ENCODE peak calls at places on chromosomes 6 and 20, in four cellular contexts. Q, Y, R and X are unnamed samples.

GRCh38 chr20:49534314-49534713 is 33.6 kb downstream of the PTGIS start:
- DNase-seq in Y (peak; percentile 44), Q (peak; percentile 60), R (peak; percentile 39), X (peak; percentile 24)

GRCh38 chr6:155261146-155261900 is 2.5 kb upstream of the CLDN20 start:
- DNase-seq in R (no peak), Q (no peak), Y (no peak), X (no peak)

GRCh38 chr6:1624071-1624847 is 14.5 kb downstream of the FOXC1 start:
- DNase-seq in R (no peak), Q (peak; percentile 68), Y (no peak), X (no peak)

GRCh38 chr6:39901670-39902069 is 32.6 kb downstream of the MOCS1 start:
- DNase-seq in Q (no peak), R (no peak), Y (no peak), X (no peak)

GRCh38 chr20:31844737-31845299 is 586 bp downstream of the FOXS1 start:
- DNase-seq in Y (no peak), R (no peak), Q (no peak), X (no peak)

GRCh38 chr6:170025341-170026271 is 265.3 kb downstream of the DLL1 start:
- DNase-seq in Q (no peak), Y (no peak), R (no peak), X (no peak)

GRCh38 chr6:34223381-34223963 is 13.2 kb upstream of the HMGA1 start:
- DNase-seq in Q (no peak), R (no peak), Y (no peak), X (no peak)

GRCh38 chr6:108587258-108588059 is 26.7 kb downstream of the FOXO3 start:
- DNase-seq in R (no peak), Y (no peak), Q (peak; percentile 61), X (no peak)

GRCh38 chr6:109521100-109521499 is 38.1 kb upstream of the ZBTB24 start:
- DNase-seq in Y (no peak), R (no peak), Q (no peak), X (no peak)

GRCh38 chr6:102126488-102126887 is 733.0 kb downstream of the GRIK2 start:
- DNase-seq in Q (no peak), Y (no peak), R (no peak), X (no peak)

GRCh38 chr6:19753822-19754221 is 83.3 kb upstream of the ID4 start:
- DNase-seq in Q (no peak), Y (no peak), R (no peak), X (no peak)

GRCh38 chr6:109314313-109314712 is 68.0 kb downstream of the CD164 start:
- DNase-seq in Q (no peak), Y (no peak), R (no peak), X (no peak)

GRCh38 chr20:9981834-9982233 is 53.0 kb upstream of the ANKEF1 start:
- DNase-seq in Q (no peak), R (no peak), Y (no peak), X (no peak)

GRCh38 chr6:39881851-39882566 is 52.3 kb downstream of the MOCS1 start:
- DNase-seq in Y (no peak), Q (peak; percentile 8), R (no peak), X (no peak)

GRCh38 chr20:38143646-38144554 is 21.2 kb downstream of the TGM2 start:
- DNase-seq in Q (peak; percentile 96), Y (no peak), R (no peak), X (no peak)

GRCh38 chr20:47733892-47734291 is 51.4 kb downstream of the SULF2 start:
- DNase-seq in Q (no peak), R (no peak), Y (no peak), X (no peak)

GRCh38 chr20:40682104-40683045 is 6.7 kb downstream of the MAFB start:
- DNase-seq in Q (no peak), R (peak; percentile 37), Y (no peak), X (no peak)

GRCh38 chr6:116439572-116439971 is 21.6 kb upstream of the CALHM6 start:
- DNase-seq in Y (no peak), Q (no peak), R (no peak), X (no peak)

GRCh38 chr20:22389836-22390542 is 194.4 kb downstream of the FOXA2 start:
- DNase-seq in Q (no peak), Y (no peak), R (no peak), X (no peak)

GRCh38 chr20:25297141-25297905 is 49.4 kb downstream of the PYGB start:
- DNase-seq in Q (no peak), R (no peak), Y (no peak), X (no peak)

GRCh38 chr20:2693286-2693995 is 861 bp downstream of the EBF4 start:
- DNase-seq in Y (peak; percentile 33), Q (peak; percentile 5), R (peak; percentile 54), X (peak; percentile 32)

GRCh38 chr6:106170030-106170791 is 84.1 kb downstream of the PRDM1 start:
- DNase-seq in Y (no peak), R (no peak), Q (no peak), X (no peak)

GRCh38 chr20:47464380-47465101 is 37.1 kb upstream of the NCOA3 start:
- DNase-seq in Q (peak; percentile 94), Y (no peak), R (peak; percentile 45), X (no peak)

GRCh38 chr6:105810105-105810921 is 275.8 kb upstream of the PRDM1 start:
- DNase-seq in Q (peak; percentile 43), R (peak; percentile 42), Y (no peak), X (no peak)